ENCODE peak calls at places on chromosome 2, in four cellular contexts. One of them, this sample, is unnamed.

GRCh38 chr2:83364264-83364663 is 1094.8 kb downstream of the SUCLG1 start:
- DNase-seq in Peyer's patch: no peak
- DNase-seq in activated CD8-positive, alpha-beta T cell treated with anti-CD3 and anti-CD28 coated beads for 36 hours: no peak
- DNase-seq in EH: peak; percentile 71
- DNase-seq in this sample: no peak

GRCh38 chr2:111633643-111634042 is 250.3 kb downstream of the ANAPC1 start:
- DNase-seq in Peyer's patch: no peak
- DNase-seq in activated CD8-positive, alpha-beta T cell treated with anti-CD3 and anti-CD28 coated beads for 36 hours: no peak
- DNase-seq in EH: no peak
- DNase-seq in this sample: no peak

GRCh38 chr2:196534533-196534932 is 105.0 kb upstream of the CCDC150 start:
- DNase-seq in Peyer's patch: no peak
- DNase-seq in activated CD8-positive, alpha-beta T cell treated with anti-CD3 and anti-CD28 coated beads for 36 hours: no peak
- DNase-seq in EH: no peak
- DNase-seq in this sample: no peak

GRCh38 chr2:9745153-9745899 is 97.9 kb upstream of the TAF1B start:
- DNase-seq in Peyer's patch: no peak
- DNase-seq in activated CD8-positive, alpha-beta T cell treated with anti-CD3 and anti-CD28 coated beads for 36 hours: no peak
- DNase-seq in EH: peak; percentile 55
- DNase-seq in this sample: no peak

GRCh38 chr2:232398293-232399034 is 8.2 kb upstream of the ALPG start:
- DNase-seq in Peyer's patch: no peak
- DNase-seq in activated CD8-positive, alpha-beta T cell treated with anti-CD3 and anti-CD28 coated beads for 36 hours: no peak
- DNase-seq in EH: no peak
- DNase-seq in this sample: no peak

GRCh38 chr2:86020984-86021383 is 84.7 kb downstream of the POLR1A start:
- DNase-seq in Peyer's patch: no peak
- DNase-seq in activated CD8-positive, alpha-beta T cell treated with anti-CD3 and anti-CD28 coated beads for 36 hours: no peak
- DNase-seq in EH: peak; percentile 42
- DNase-seq in this sample: no peak

GRCh38 chr2:191637182-191638078 is 40.5 kb upstream of the NABP1 start:
- DNase-seq in Peyer's patch: no peak
- DNase-seq in activated CD8-positive, alpha-beta T cell treated with anti-CD3 and anti-CD28 coated beads for 36 hours: peak; percentile 28
- DNase-seq in EH: peak; percentile 80
- DNase-seq in this sample: no peak

GRCh38 chr2:195932-196331 is 67.9 kb downstream of the SH3YL1 start:
- DNase-seq in Peyer's patch: no peak
- DNase-seq in activated CD8-positive, alpha-beta T cell treated with anti-CD3 and anti-CD28 coated beads for 36 hours: no peak
- DNase-seq in EH: no peak
- DNase-seq in this sample: no peak

GRCh38 chr2:209468796-209469325 is 45.0 kb downstream of the MAP2 start:
- DNase-seq in Peyer's patch: no peak
- DNase-seq in activated CD8-positive, alpha-beta T cell treated with anti-CD3 and anti-CD28 coated beads for 36 hours: no peak
- DNase-seq in EH: peak; percentile 82
- DNase-seq in this sample: no peak

GRCh38 chr2:102048465-102048864 is 56.7 kb downstream of the IL1R2 start:
- DNase-seq in Peyer's patch: peak; percentile 70
- DNase-seq in activated CD8-positive, alpha-beta T cell treated with anti-CD3 and anti-CD28 coated beads for 36 hours: no peak
- DNase-seq in EH: peak; percentile 81
- DNase-seq in this sample: no peak

GRCh38 chr2:88896971-88897370 is 205.5 kb downstream of the RPIA start:
- DNase-seq in Peyer's patch: no peak
- DNase-seq in activated CD8-positive, alpha-beta T cell treated with anti-CD3 and anti-CD28 coated beads for 36 hours: no peak
- DNase-seq in EH: no peak
- DNase-seq in this sample: no peak

GRCh38 chr2:59301466-59302402 is 1060.6 kb upstream of the FANCL start:
- DNase-seq in Peyer's patch: peak; percentile 49
- DNase-seq in activated CD8-positive, alpha-beta T cell treated with anti-CD3 and anti-CD28 coated beads for 36 hours: peak; percentile 15
- DNase-seq in EH: peak; percentile 84
- DNase-seq in this sample: no peak

GRCh38 chr2:205585451-205586045 is 96.8 kb upstream of the NRP2 start:
- DNase-seq in Peyer's patch: no peak
- DNase-seq in activated CD8-positive, alpha-beta T cell treated with anti-CD3 and anti-CD28 coated beads for 36 hours: no peak
- DNase-seq in EH: no peak
- DNase-seq in this sample: no peak

GRCh38 chr2:190150413-190150812 is 87.9 kb upstream of the MSTN start:
- DNase-seq in Peyer's patch: no peak
- DNase-seq in activated CD8-positive, alpha-beta T cell treated with anti-CD3 and anti-CD28 coated beads for 36 hours: no peak
- DNase-seq in EH: no peak
- DNase-seq in this sample: no peak

GRCh38 chr2:167293172-167293781 is 405.0 kb downstream of the XIRP2 start:
- DNase-seq in Peyer's patch: no peak
- DNase-seq in activated CD8-positive, alpha-beta T cell treated with anti-CD3 and anti-CD28 coated beads for 36 hours: peak; percentile 11
- DNase-seq in EH: peak; percentile 11
- DNase-seq in this sample: no peak

GRCh38 chr2:202278944-202279343 is 13.4 kb downstream of the NOP58 start:
- DNase-seq in Peyer's patch: no peak
- DNase-seq in activated CD8-positive, alpha-beta T cell treated with anti-CD3 and anti-CD28 coated beads for 36 hours: no peak
- DNase-seq in EH: peak; percentile 74
- DNase-seq in this sample: no peak

GRCh38 chr2:153391131-153391530 is 87.4 kb downstream of the RPRM start:
- DNase-seq in Peyer's patch: no peak
- DNase-seq in activated CD8-positive, alpha-beta T cell treated with anti-CD3 and anti-CD28 coated beads for 36 hours: no peak
- DNase-seq in EH: no peak
- DNase-seq in this sample: no peak

GRCh38 chr2:23248667-23249066 is 136.3 kb upstream of the KLHL29 start:
- DNase-seq in Peyer's patch: no peak
- DNase-seq in activated CD8-positive, alpha-beta T cell treated with anti-CD3 and anti-CD28 coated beads for 36 hours: no peak
- DNase-seq in EH: no peak
- DNase-seq in this sample: no peak

GRCh38 chr2:69292326-69292725 is 94.7 kb downstream of the GFPT1 start:
- DNase-seq in Peyer's patch: no peak
- DNase-seq in activated CD8-positive, alpha-beta T cell treated with anti-CD3 and anti-CD28 coated beads for 36 hours: no peak
- DNase-seq in EH: peak; percentile 28
- DNase-seq in this sample: no peak

GRCh38 chr2:54360055-54360792 is 95.9 kb upstream of the SPTBN1 start:
- DNase-seq in Peyer's patch: no peak
- DNase-seq in activated CD8-positive, alpha-beta T cell treated with anti-CD3 and anti-CD28 coated beads for 36 hours: no peak
- DNase-seq in EH: peak; percentile 76
- DNase-seq in this sample: no peak

GRCh38 chr2:39524061-39524460 is 87.0 kb upstream of the MAP4K3 start:
- DNase-seq in Peyer's patch: no peak
- DNase-seq in activated CD8-positive, alpha-beta T cell treated with anti-CD3 and anti-CD28 coated beads for 36 hours: no peak
- DNase-seq in EH: peak; percentile 60
- DNase-seq in this sample: no peak

GRCh38 chr2:95158891-95159619 is 593 bp downstream of the ZNF514 start:
- DNase-seq in Peyer's patch: peak; percentile 67
- DNase-seq in activated CD8-positive, alpha-beta T cell treated with anti-CD3 and anti-CD28 coated beads for 36 hours: peak; percentile 38
- DNase-seq in EH: peak; percentile 52
- DNase-seq in this sample: no peak

GRCh38 chr2:38835015-38835601 is 40.6 kb downstream of the DHX57 start:
- DNase-seq in Peyer's patch: no peak
- DNase-seq in activated CD8-positive, alpha-beta T cell treated with anti-CD3 and anti-CD28 coated beads for 36 hours: no peak
- DNase-seq in EH: peak; percentile 47
- DNase-seq in this sample: no peak

GRCh38 chr2:48906640-48907039 is 151.1 kb upstream of the LHCGR start:
- DNase-seq in Peyer's patch: no peak
- DNase-seq in activated CD8-positive, alpha-beta T cell treated with anti-CD3 and anti-CD28 coated beads for 36 hours: no peak
- DNase-seq in EH: no peak
- DNase-seq in this sample: no peak

GRCh38 chr2:105450495-105450894 is 51.6 kb upstream of the FHL2 start:
- DNase-seq in Peyer's patch: no peak
- DNase-seq in activated CD8-positive, alpha-beta T cell treated with anti-CD3 and anti-CD28 coated beads for 36 hours: no peak
- DNase-seq in EH: no peak
- DNase-seq in this sample: no peak

GRCh38 chr2:45283764-45284620 is 274.7 kb upstream of the SIX2 start:
- DNase-seq in Peyer's patch: no peak
- DNase-seq in activated CD8-positive, alpha-beta T cell treated with anti-CD3 and anti-CD28 coated beads for 36 hours: peak; percentile 5
- DNase-seq in EH: peak; percentile 85
- DNase-seq in this sample: no peak

GRCh38 chr2:118388771-118389170 is 300.5 kb downstream of the INSIG2 start:
- DNase-seq in Peyer's patch: no peak
- DNase-seq in activated CD8-positive, alpha-beta T cell treated with anti-CD3 and anti-CD28 coated beads for 36 hours: no peak
- DNase-seq in EH: peak; percentile 61
- DNase-seq in this sample: no peak

GRCh38 chr2:234502285-234502918 is 5.5 kb upstream of the ARL4C start:
- DNase-seq in Peyer's patch: no peak
- DNase-seq in activated CD8-positive, alpha-beta T cell treated with anti-CD3 and anti-CD28 coated beads for 36 hours: no peak
- DNase-seq in EH: peak; percentile 84
- DNase-seq in this sample: no peak

GRCh38 chr2:240603846-240604245 is 17.3 kb downstream of the CAPN10 start:
- DNase-seq in Peyer's patch: no peak
- DNase-seq in activated CD8-positive, alpha-beta T cell treated with anti-CD3 and anti-CD28 coated beads for 36 hours: no peak
- DNase-seq in EH: no peak
- DNase-seq in this sample: no peak

GRCh38 chr2:23656597-23656973 is 270.3 kb downstream of the ATAD2B start:
- DNase-seq in Peyer's patch: no peak
- DNase-seq in activated CD8-positive, alpha-beta T cell treated with anti-CD3 and anti-CD28 coated beads for 36 hours: no peak
- DNase-seq in EH: peak; percentile 32
- DNase-seq in this sample: no peak

GRCh38 chr2:189083088-189083487 is 96.5 kb downstream of the COL5A2 start:
- DNase-seq in Peyer's patch: no peak
- DNase-seq in activated CD8-positive, alpha-beta T cell treated with anti-CD3 and anti-CD28 coated beads for 36 hours: no peak
- DNase-seq in EH: no peak
- DNase-seq in this sample: no peak

GRCh38 chr2:67451086-67451832 is 54.1 kb downstream of the ETAA1 start:
- DNase-seq in Peyer's patch: no peak
- DNase-seq in activated CD8-positive, alpha-beta T cell treated with anti-CD3 and anti-CD28 coated beads for 36 hours: no peak
- DNase-seq in EH: peak; percentile 82
- DNase-seq in this sample: no peak

GRCh38 chr2:145617906-145618305 is 1098.0 kb upstream of the ZEB2 start:
- DNase-seq in Peyer's patch: no peak
- DNase-seq in activated CD8-positive, alpha-beta T cell treated with anti-CD3 and anti-CD28 coated beads for 36 hours: no peak
- DNase-seq in EH: peak; percentile 75
- DNase-seq in this sample: no peak

GRCh38 chr2:28068098-28068497 is 177.6 kb downstream of the BABAM2 start:
- DNase-seq in Peyer's patch: no peak
- DNase-seq in activated CD8-positive, alpha-beta T cell treated with anti-CD3 and anti-CD28 coated beads for 36 hours: no peak
- DNase-seq in EH: peak; percentile 75
- DNase-seq in this sample: no peak

GRCh38 chr2:230512955-230513748 is 97.2 kb downstream of the SP100 start:
- DNase-seq in Peyer's patch: no peak
- DNase-seq in activated CD8-positive, alpha-beta T cell treated with anti-CD3 and anti-CD28 coated beads for 36 hours: no peak
- DNase-seq in EH: peak; percentile 25
- DNase-seq in this sample: no peak

GRCh38 chr2:160282063-160282580 is 82.0 kb upstream of the ITGB6 start:
- DNase-seq in Peyer's patch: no peak
- DNase-seq in activated CD8-positive, alpha-beta T cell treated with anti-CD3 and anti-CD28 coated beads for 36 hours: no peak
- DNase-seq in EH: no peak
- DNase-seq in this sample: no peak

GRCh38 chr2:165899311-165899710 is 54.3 kb downstream of the TTC21B start:
- DNase-seq in Peyer's patch: no peak
- DNase-seq in activated CD8-positive, alpha-beta T cell treated with anti-CD3 and anti-CD28 coated beads for 36 hours: no peak
- DNase-seq in EH: peak; percentile 60
- DNase-seq in this sample: no peak

GRCh38 chr2:42969231-42970150 is 177.1 kb upstream of the HAAO start:
- DNase-seq in Peyer's patch: peak; percentile 33
- DNase-seq in activated CD8-positive, alpha-beta T cell treated with anti-CD3 and anti-CD28 coated beads for 36 hours: no peak
- DNase-seq in EH: peak; percentile 95
- DNase-seq in this sample: no peak